ENCODE peak calls at places on chromosomes 11 and 22, in four cellular contexts. X is endothelial cell of umbilical vein, M is mesenchymal stem cell, Z is pancreas. R is an unnamed sample.

GRCh38 chr11:59557940-59558643 is 46.8 kb downstream of the OR4D9 start:
- DNase-seq in X (no peak), M (no peak), Z (no peak), R (no peak)

GRCh38 chr11:16788141-16789060 is 50.0 kb downstream of the C11orf58 start:
- DNase-seq in X (peak; percentile 81), M (peak; percentile 64), Z (peak; percentile 90), R (peak; percentile 75)

GRCh38 chr11:66744485-66745355 is 15.7 kb upstream of the SPTBN2 start:
- DNase-seq in X (peak; percentile 84), M (peak; percentile 64), Z (peak; percentile 94), R (peak; percentile 97)

GRCh38 chr22:39144101-39144815 is 8.2 kb downstream of the CBX7 start:
- DNase-seq in X (no peak), M (peak; percentile 85), Z (peak; percentile 64), R (peak; percentile 53)

GRCh38 chr11:34501500-34501899 is 12.1 kb downstream of the ELF5 start:
- DNase-seq in X (no peak), M (peak; percentile 34), Z (no peak), R (no peak)

GRCh38 chr11:69465236-69466000 is 16.0 kb upstream of the LINC01488 start:
- DNase-seq in X (no peak), M (no peak), Z (peak; percentile 69), R (peak; percentile 66)

GRCh38 chr11:130523609-130524008 is 75.2 kb downstream of the ADAMTS15 start:
- DNase-seq in X (no peak), M (peak; percentile 86), Z (no peak), R (no peak)

GRCh38 chr11:120649316-120649715 is 137.8 kb downstream of the GRIK4 start:
- DNase-seq in X (no peak), M (no peak), Z (no peak), R (no peak)

GRCh38 chr22:50220603-50221409 is 20.0 kb downstream of the SELENOO start:
- DNase-seq in X (no peak), M (no peak), Z (peak; percentile 79), R (no peak)

GRCh38 chr11:63762662-63763505 is 5.7 kb downstream of the ZFTA start:
- DNase-seq in X (peak; percentile 20), M (peak; percentile 43), Z (no peak), R (peak; percentile 39)

GRCh38 chr11:2673871-2674471 is 25.8 kb downstream of the KCNQ1OT1 start:
- DNase-seq in X (no peak), M (no peak), Z (no peak), R (peak; percentile 26)

GRCh38 chr11:133227674-133228111 is 304.6 kb downstream of the OPCML start:
- DNase-seq in X (no peak), M (no peak), Z (no peak), R (no peak)

GRCh38 chr11:72598901-72599300 is 75.3 kb downstream of the PDE2A start:
- DNase-seq in X (peak; percentile 44), M (peak; percentile 63), Z (no peak), R (peak; percentile 59)

GRCh38 chr11:57266157-57266556 is 29.1 kb upstream of the APLNR start:
- DNase-seq in X (no peak), M (no peak), Z (no peak), R (no peak)

GRCh38 chr11:123129920-123130319 is 65.1 kb downstream of the CLMP start:
- DNase-seq in X (no peak), M (peak; percentile 67), Z (no peak), R (no peak)

GRCh38 chr11:108654994-108655631 is 9.8 kb upstream of the DDX10 start:
- DNase-seq in X (peak; percentile 47), M (peak; percentile 66), Z (no peak), R (no peak)

GRCh38 chr22:32815943-32816342 is 14.4 kb downstream of the TIMP3 start:
- DNase-seq in X (no peak), M (no peak), Z (no peak), R (no peak)

GRCh38 chr11:78949976-78950690 is 375.5 kb upstream of the NARS2 start:
- DNase-seq in X (no peak), M (no peak), Z (no peak), R (no peak)

GRCh38 chr11:58330861-58331260 is 28.0 kb downstream of the OR5B17 start:
- DNase-seq in X (no peak), M (peak; percentile 9), Z (no peak), R (no peak)

GRCh38 chr11:117575856-117576255 is 221.2 kb downstream of the DSCAML1 start:
- DNase-seq in X (no peak), M (no peak), Z (no peak), R (peak; percentile 2)

GRCh38 chr11:78798567-78799170 is 224.0 kb upstream of the NARS2 start:
- DNase-seq in X (peak; percentile 59), M (peak; percentile 76), Z (peak; percentile 75), R (peak; percentile 79)

GRCh38 chr11:88553204-88553603 is 215.7 kb upstream of the CTSC start:
- DNase-seq in X (no peak), M (peak; percentile 35), Z (no peak), R (no peak)

GRCh38 chr11:88231894-88232482 is 56.7 kb upstream of the RAB38 start:
- DNase-seq in X (peak; percentile 59), M (peak; percentile 54), Z (no peak), R (no peak)

GRCh38 chr22:41285441-41285819 is 557 bp downstream of the RANGAP1 start:
- DNase-seq in X (peak; percentile 78), M (peak; percentile 97), Z (peak; percentile 78), R (peak; percentile 62)

GRCh38 chr11:85530596-85530995 is 96.5 kb downstream of the DLG2 start:
- DNase-seq in X (no peak), M (no peak), Z (no peak), R (no peak)

GRCh38 chr22:48754611-48755331 is 1072.9 kb downstream of the BRD1 start:
- DNase-seq in X (no peak), M (no peak), Z (peak; percentile 30), R (no peak)

GRCh38 chr11:65492637-65493366 is 6.0 kb upstream of the MALAT1 start:
- DNase-seq in X (peak; percentile 81), M (peak; percentile 95), Z (no peak), R (peak; percentile 86)

GRCh38 chr11:70312401-70313357 is 42.2 kb downstream of the PPFIA1 start:
- DNase-seq in X (no peak), M (no peak), Z (no peak), R (no peak)

GRCh38 chr11:91630916-91631673 is 593.5 kb upstream of the FAT3 start:
- DNase-seq in X (no peak), M (no peak), Z (no peak), R (no peak)

GRCh38 chr11:88623536-88623935 is 286.0 kb upstream of the CTSC start:
- DNase-seq in X (no peak), M (no peak), Z (no peak), R (no peak)

GRCh38 chr11:415640-416041 is 842 bp upstream of the SIGIRR start:
- DNase-seq in X (no peak), M (no peak), Z (no peak), R (peak; percentile 37)
- H3K4me3 ChIP-seq in X (no peak overlapping the region), M (no peak overlapping the region), Z (no peak overlapping the region), R (peak overlapping the region; percentile 66)

GRCh38 chr11:94791216-94791889 is 23.2 kb downstream of the AMOTL1 start:
- DNase-seq in X (no peak), M (no peak), Z (no peak), R (no peak)

GRCh38 chr11:94793002-94793401 is 24.8 kb downstream of the AMOTL1 start:
- DNase-seq in X (peak; percentile 28), M (peak; percentile 44), Z (no peak), R (no peak)

GRCh38 chr11:94793822-94794221 is 25.7 kb downstream of the AMOTL1 start:
- DNase-seq in X (no peak), M (peak; percentile 68), Z (no peak), R (no peak)

GRCh38 chr11:94790771-94791180 is 22.6 kb downstream of the AMOTL1 start:
- DNase-seq in X (no peak), M (no peak), Z (no peak), R (no peak)

DNA sequence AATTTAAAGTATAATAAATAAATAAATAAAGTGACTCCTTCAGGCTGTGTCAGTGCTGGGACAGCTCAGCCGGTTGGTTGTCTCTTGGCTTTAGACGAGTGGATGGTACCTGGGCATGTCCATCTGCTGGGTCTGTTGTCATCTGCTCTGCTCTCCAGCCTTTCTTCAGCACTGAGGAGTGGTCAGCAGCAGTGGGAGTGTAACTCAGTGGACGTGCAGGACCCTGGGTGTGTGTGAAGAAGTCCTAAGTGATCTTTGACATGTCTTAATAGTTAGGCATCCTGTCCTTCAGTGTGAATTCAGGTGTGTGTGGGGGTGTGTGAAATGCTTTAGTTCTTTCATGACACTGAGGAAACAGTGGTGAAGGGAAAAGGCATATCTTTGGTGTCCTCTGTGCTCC is 24.3 kb downstream of the AMOTL1 start:
- DNase-seq in X (peak; percentile 21), M (no peak), Z (no peak), R (no peak)
- H3K4me1 ChIP-seq in X (peaks cover 52% of the 10 kb centered on the region), M (peaks cover 16% of the 10 kb centered on the region), Z (peaks cover 64% of the 10 kb centered on the region), R (peaks cover 46% of the 10 kb centered on the region)

DNA sequence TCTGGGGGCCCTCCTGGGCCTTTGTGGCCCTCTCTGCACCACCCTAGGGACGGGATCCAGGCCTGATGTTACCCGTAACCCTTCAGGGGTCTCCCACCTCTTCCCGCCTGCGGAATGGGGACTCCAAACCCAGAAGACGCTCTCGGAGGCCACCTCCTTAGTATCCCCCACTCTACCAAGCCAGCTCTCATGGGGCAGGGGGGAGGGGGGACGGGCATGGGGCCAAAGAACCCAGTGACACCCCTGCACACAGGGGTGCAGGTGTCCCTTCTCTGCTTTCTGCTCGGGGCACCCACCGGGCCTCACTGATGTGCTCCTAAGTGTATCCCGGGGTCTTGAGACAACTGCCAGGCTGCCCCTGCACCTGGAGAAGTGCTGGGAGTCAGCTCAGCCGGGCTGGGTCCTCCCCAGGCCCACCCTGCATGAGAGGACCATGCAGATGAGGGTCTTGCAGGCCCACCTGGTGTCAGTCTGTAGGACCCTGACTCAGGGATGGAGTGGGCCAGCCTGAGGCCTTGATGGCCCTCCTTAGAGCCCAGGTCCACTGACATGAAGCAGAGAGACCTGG is 176.9 kb downstream of the IGLL1 start:
- DNase-seq in X (no peak), M (no peak), Z (peak; percentile 69), R (no peak)
- H3K4me3 ChIP-seq in X (no peak overlapping the region), M (no peak overlapping the region), Z (no peak overlapping the region), R (no peak overlapping the region)

GRCh38 chr11:12216542-12217422 is 106.4 kb downstream of the MICAL2 start:
- DNase-seq in X (peak; percentile 48), M (peak; percentile 35), Z (peak; percentile 68), R (no peak)
- H3K4me1 ChIP-seq in X (peaks cover 62% of the 10 kb centered on the region), M (peaks cover 5% of the 10 kb centered on the region), Z (peaks cover 54% of the 10 kb centered on the region), R (peaks cover 57% of the 10 kb centered on the region)

DNA sequence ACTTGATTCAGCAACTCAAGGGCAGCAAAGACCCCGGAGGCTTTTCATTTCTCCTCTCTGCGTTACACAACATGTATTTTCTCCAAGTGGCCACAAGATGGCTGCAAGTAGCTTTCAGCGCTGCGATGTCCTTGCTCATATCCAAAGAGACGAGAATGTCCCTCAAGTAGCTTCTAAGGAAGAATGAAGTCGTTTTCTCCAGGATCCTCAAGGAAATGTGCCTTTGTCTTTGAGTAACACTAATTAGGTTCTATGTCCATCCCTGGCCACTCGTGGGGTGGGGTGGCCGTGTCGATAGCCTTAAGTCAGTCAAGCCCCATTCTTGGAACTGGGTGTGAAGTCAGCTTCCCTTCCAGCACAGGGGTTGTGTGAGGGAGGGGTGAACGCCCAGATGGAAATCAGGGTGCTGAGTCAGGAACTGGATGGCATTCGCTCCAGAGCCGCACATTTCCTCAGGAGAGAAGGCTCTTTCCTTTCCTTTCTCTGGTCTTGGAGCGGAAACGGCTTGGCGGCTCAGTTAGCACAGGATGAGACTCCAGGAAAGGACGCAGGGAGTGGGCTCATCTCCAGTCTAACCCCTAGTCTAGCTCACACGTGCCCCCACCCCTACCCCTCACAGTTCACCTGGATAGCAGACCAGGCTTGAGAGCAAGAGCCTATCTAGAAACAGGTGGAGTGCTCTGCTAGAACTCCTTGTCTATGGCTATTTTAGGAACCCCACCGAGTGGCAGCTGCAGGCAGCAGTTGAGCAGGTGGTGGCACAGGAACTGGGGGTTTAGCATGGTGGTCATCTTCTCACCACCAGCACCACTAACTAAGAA is 44.3 kb downstream of the NNMT start:
- DNase-seq in X (peak; percentile 86), M (peak; percentile 80), Z (no peak), R (no peak)
- H3K4me3 ChIP-seq in X (peak overlapping the region; percentile 22), M (peak overlapping the region; percentile 76), Z (no peak overlapping the region), R (no peak overlapping the region)